ENCODE peak calls at places on chromosome 10, in nine cellular contexts. R, H, K, L, T, I, A, M and Y are unnamed samples.

GRCh38 chr10:70119623-70120022 is 13.0 kb downstream of the AIFM2 start:
- DNase-seq in R (no peak), H (no peak), K (no peak), L (no peak), T (no peak), I (no peak), A (no peak), M (no peak), Y (no peak)

GRCh38 chr10:79246209-79246581 is 101.1 kb upstream of the PPIF start:
- DNase-seq in R (no peak), H (no peak), K (no peak), L (no peak), T (no peak), I (peak; percentile 81), A (no peak), M (no peak), Y (no peak)

GRCh38 chr10:97034958-97035769 is 150.6 kb downstream of the SLIT1 start:
- DNase-seq in R (no peak), H (no peak), K (no peak), L (no peak), T (no peak), I (no peak), A (no peak), M (no peak), Y (no peak)

GRCh38 chr10:87504667-87505365 is at the start of gene MINPP1:
- DNase-seq in R (peak; percentile 86), H (peak; percentile 83), K (peak; percentile 94), L (peak; percentile 82), T (peak; percentile 27), I (peak; percentile 88), A (peak; percentile 72), M (peak; percentile 59), Y (no peak)

GRCh38 chr10:109933984-109934565 is 10.8 kb upstream of the XPNPEP1 start:
- DNase-seq in R (peak; percentile 33), H (no peak), K (no peak), L (peak; percentile 63), T (no peak), I (no peak), A (peak; percentile 17), M (no peak), Y (no peak)

GRCh38 chr10:128011059-128011979 is 104.4 kb downstream of the PTPRE start:
- DNase-seq in R (peak; percentile 65), H (peak; percentile 86), K (peak; percentile 89), L (peak; percentile 65), T (peak; percentile 18), I (peak; percentile 85), A (peak; percentile 58), M (peak; percentile 76), Y (peak; percentile 19)

GRCh38 chr10:80580811-80581468 is 43.2 kb downstream of the SH2D4B start:
- DNase-seq in R (no peak), H (no peak), K (no peak), L (no peak), T (no peak), I (no peak), A (no peak), M (no peak), Y (no peak)

GRCh38 chr10:89392974-89393373 is 551 bp downstream of the IFIT1 start:
- DNase-seq in R (peak; percentile 100), H (no peak), K (no peak), L (peak; percentile 97), T (peak; percentile 49), I (no peak), A (peak; percentile 6), M (peak; percentile 17), Y (no peak)

GRCh38 chr10:101041252-101041761 is 10.3 kb downstream of the SFXN3 start:
- DNase-seq in R (peak; percentile 91), H (peak; percentile 82), K (peak; percentile 89), L (peak; percentile 95), T (peak; percentile 85), I (peak; percentile 78), A (peak; percentile 66), M (peak; percentile 85), Y (no peak)

GRCh38 chr10:103663802-103664201 is 170.3 kb downstream of the NEURL1 start:
- DNase-seq in R (no peak), H (peak; percentile 54), K (no peak), L (no peak), T (no peak), I (peak; percentile 49), A (peak; percentile 81), M (peak; percentile 63), Y (no peak)

GRCh38 chr10:75597691-75598455 is 166.4 kb downstream of the LRMDA start:
- DNase-seq in R (no peak), H (no peak), K (no peak), L (no peak), T (no peak), I (no peak), A (peak; percentile 69), M (no peak), Y (no peak)

GRCh38 chr10:3402334-3402733 is 229.8 kb upstream of the PITRM1 start:
- DNase-seq in R (peak; percentile 67), H (no peak), K (no peak), L (no peak), T (no peak), I (no peak), A (no peak), M (no peak), Y (no peak)

GRCh38 chr10:116521424-116522305 is 24.1 kb upstream of the PNLIP start:
- DNase-seq in R (peak; percentile 45), H (no peak), K (peak; percentile 54), L (peak; percentile 74), T (peak; percentile 8), I (no peak), A (peak; percentile 50), M (no peak), Y (no peak)

GRCh38 chr10:75955953-75956352 is 524.5 kb downstream of the LRMDA start:
- DNase-seq in R (no peak), H (no peak), K (no peak), L (no peak), T (no peak), I (no peak), A (no peak), M (no peak), Y (no peak)

GRCh38 chr10:23686722-23687121 is 247.8 kb downstream of the OTUD1 start:
- DNase-seq in R (no peak), H (no peak), K (no peak), L (no peak), T (no peak), I (no peak), A (no peak), M (no peak), Y (no peak)

GRCh38 chr10:23198940-23199767 is 7.0 kb downstream of the PTF1A start:
- DNase-seq in R (peak; percentile 6), H (no peak), K (peak; percentile 87), L (no peak), T (no peak), I (no peak), A (no peak), M (no peak), Y (no peak)

GRCh38 chr10:72719941-72720592 is 28.1 kb downstream of the MCU start:
- DNase-seq in R (no peak), H (no peak), K (no peak), L (no peak), T (no peak), I (no peak), A (no peak), M (no peak), Y (no peak)

GRCh38 chr10:117536359-117536861 is 6.1 kb upstream of the EMX2 start:
- DNase-seq in R (peak; percentile 47), H (no peak), K (no peak), L (no peak), T (no peak), I (no peak), A (no peak), M (no peak), Y (no peak)

GRCh38 chr10:99827906-99828305 is 45.5 kb downstream of the ABCC2 start:
- DNase-seq in R (peak; percentile 78), H (no peak), K (no peak), L (peak; percentile 65), T (no peak), I (no peak), A (no peak), M (no peak), Y (no peak)

GRCh38 chr10:61786728-61787127 is 114.8 kb upstream of the ARID5B start:
- DNase-seq in R (peak; percentile 84), H (no peak), K (no peak), L (peak; percentile 90), T (peak; percentile 77), I (no peak), A (no peak), M (peak; percentile 11), Y (peak; percentile 50)

GRCh38 chr10:128149267-128149666 is 23.0 kb upstream of the MKI67 start:
- DNase-seq in R (no peak), H (no peak), K (no peak), L (no peak), T (no peak), I (no peak), A (no peak), M (no peak), Y (no peak)

GRCh38 chr10:48462482-48463020 is 142.3 kb downstream of the ARHGAP22 start:
- DNase-seq in R (no peak), H (no peak), K (no peak), L (no peak), T (no peak), I (peak; percentile 15), A (no peak), M (no peak), Y (no peak)

GRCh38 chr10:126170367-126170766 is 217.9 kb downstream of the ADAM12 start:
- DNase-seq in R (no peak), H (no peak), K (no peak), L (no peak), T (no peak), I (no peak), A (no peak), M (no peak), Y (no peak)

GRCh38 chr10:6300784-6301180 is 98.0 kb downstream of the PFKFB3 start:
- DNase-seq in R (no peak), H (no peak), K (no peak), L (no peak), T (no peak), I (no peak), A (no peak), M (no peak), Y (no peak)